ENCODE peak calls at places on chromosomes 13 and 19, in four cellular contexts. R is A549, W is GM12878, V is K562. U is an unnamed sample.

GRCh38 chr19:47429140-47429793 is 9.9 kb upstream of the MEIS3 start:
- DNase-seq in R (no peak), W (no peak), V (no peak), U (no peak)

GRCh38 chr19:55491546-55492360 is 3.5 kb downstream of the SSC5D start:
- DNase-seq in R (no peak), W (no peak), V (no peak), U (no peak)

GRCh38 chr13:41554180-41554579 is 96.8 kb downstream of the RGCC start:
- DNase-seq in R (no peak), W (no peak), V (no peak), U (no peak)

GRCh38 chr13:98896868-98897144 is 81.1 kb downstream of the DOCK9 start:
- DNase-seq in R (no peak), W (no peak), V (no peak), U (no peak)

GRCh38 chr19:15393963-15394362 is 14.4 kb upstream of the AKAP8 start:
- DNase-seq in R (no peak), W (no peak), V (no peak), U (no peak)

GRCh38 chr13:67934615-67935330 is 704.6 kb upstream of the PCDH9 start:
- DNase-seq in R (no peak), W (no peak), V (no peak), U (no peak)

GRCh38 chr19:48842744-48843162 is 6.5 kb upstream of the HSD17B14 start:
- DNase-seq in R (peak; percentile 71), W (no peak), V (peak; percentile 80), U (peak; percentile 80)

GRCh38 chr19:6297202-6297601 is 17.4 kb upstream of the MLLT1 start:
- DNase-seq in R (no peak), W (no peak), V (no peak), U (no peak)

GRCh38 chr19:38713227-38713649 is 31.0 kb downstream of the CAPN12 start:
- DNase-seq in R (no peak), W (no peak), V (no peak), U (no peak)

GRCh38 chr19:588758-589692 is 656 bp upstream of the HCN2 start:
- DNase-seq in R (peak; percentile 64), W (no peak), V (peak; percentile 52), U (peak; percentile 59)

GRCh38 chr19:873084-874019 is 13.9 kb downstream of the CFD start:
- DNase-seq in R (peak; percentile 87), W (peak; percentile 32), V (peak; percentile 86), U (peak; percentile 68)

GRCh38 chr19:49591731-49592485 is 926 bp downstream of the PRR12 start:
- DNase-seq in R (peak; percentile 87), W (no peak), V (peak; percentile 72), U (peak; percentile 62)

GRCh38 chr13:102395939-102396338 is 5.9 kb downstream of the FGF14 start:
- DNase-seq in R (no peak), W (no peak), V (no peak), U (no peak)

GRCh38 chr13:69683921-69684663 is 423.5 kb upstream of the ATXN8OS start:
- DNase-seq in R (no peak), W (no peak), V (peak; percentile 73), U (no peak)

GRCh38 chr13:97328222-97328790 is 105.7 kb upstream of the RAP2A start:
- DNase-seq in R (peak; percentile 23), W (no peak), V (no peak), U (no peak)

GRCh38 chr13:65710514-65710913 is 1519.6 kb downstream of the PCDH9 start:
- DNase-seq in R (no peak), W (no peak), V (no peak), U (no peak)

GRCh38 chr19:42081584-42082258 is 5.8 kb downstream of the ZNF574 start:
- DNase-seq in R (peak; percentile 82), W (no peak), V (peak; percentile 46), U (peak; percentile 57)

GRCh38 chr13:21060063-21060826 is 1.1 kb downstream of the LATS2 start:
- DNase-seq in R (peak; percentile 45), W (no peak), V (no peak), U (no peak)

GRCh38 chr13:98761126-98761978 is 8.9 kb upstream of the SLC15A1 start:
- DNase-seq in R (no peak), W (peak; percentile 11), V (no peak), U (no peak)

GRCh38 chr19:45186509-45187334 is 8.1 kb downstream of the BLOC1S3 start:
- DNase-seq in R (peak; percentile 43), W (no peak), V (no peak), U (no peak)

GRCh38 chr19:45184115-45184514 is 5.5 kb downstream of the BLOC1S3 start:
- DNase-seq in R (no peak), W (no peak), V (no peak), U (no peak)

GRCh38 chr19:45189971-45190370 is 11.4 kb downstream of the BLOC1S3 start:
- DNase-seq in R (no peak), W (no peak), V (no peak), U (no peak)

GRCh38 chr19:45191324-45191845 is 12.8 kb downstream of the BLOC1S3 start:
- DNase-seq in R (no peak), W (no peak), V (no peak), U (no peak)

GRCh38 chr19:45187421-45188100 is 9.0 kb downstream of the BLOC1S3 start:
- DNase-seq in R (no peak), W (no peak), V (peak; percentile 59), U (peak; percentile 67)
- TF ChIP-seq RCOR1 in R (no peak), W (no peak), V (no peak), U (no peak)

GRCh38 chr19:43476606-43477005 is 11.2 kb upstream of the LYPD3 start:
- DNase-seq in R (no peak), W (no peak), V (no peak), U (no peak)

GRCh38 chr19:43471091-43471490 is 5.7 kb upstream of the LYPD3 start:
- DNase-seq in R (no peak), W (no peak), V (no peak), U (no peak)

GRCh38 chr19:43474487-43474886 is 9.1 kb upstream of the LYPD3 start:
- DNase-seq in R (no peak), W (no peak), V (no peak), U (no peak)

GRCh38 chr19:43478323-43478722 is 12.9 kb upstream of the LYPD3 start:
- DNase-seq in R (no peak), W (no peak), V (no peak), U (no peak)

GRCh38 chr19:43474986-43475705 is 9.7 kb upstream of the LYPD3 start:
- DNase-seq in R (peak; percentile 96), W (no peak), V (peak; percentile 96), U (peak; percentile 99)
- TF ChIP-seq EP300 in R (no peak), W (no peak), V (peak; percentile 4), U (no peak)

DNA sequence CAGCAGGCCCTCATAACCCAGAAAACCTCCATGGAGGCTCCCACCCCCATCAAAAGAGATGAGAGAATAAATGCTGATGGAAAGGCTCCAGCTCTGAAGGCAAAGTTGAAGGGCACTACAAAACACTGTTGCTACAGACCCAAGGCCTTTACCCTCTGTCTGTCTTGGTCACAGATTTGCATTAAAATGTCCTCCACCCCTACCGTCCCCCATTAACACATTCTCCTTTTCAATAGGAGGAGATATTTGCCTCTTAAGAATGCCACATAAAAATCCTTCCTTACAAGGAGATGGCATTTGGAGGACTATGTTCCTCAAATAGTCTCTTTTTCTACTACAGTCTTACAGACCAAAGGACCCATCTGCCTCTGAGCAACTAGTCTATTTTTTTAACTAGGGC is 361.5 kb downstream of the ENOX1 start:
- DNase-seq in R (no peak), W (no peak), V (no peak), U (no peak)
- TF ChIP-seq RCOR1 in R (no peak), W (no peak), V (no peak), U (no peak)

GRCh38 chr19:17475541-17476115 is 5.3 kb downstream of the SLC27A1 start:
- DNase-seq in R (no peak), W (no peak), V (no peak), U (no peak)
- TF ChIP-seq EP300 in R (no peak), W (no peak), V (no peak), U (peak; percentile 21)

DNA sequence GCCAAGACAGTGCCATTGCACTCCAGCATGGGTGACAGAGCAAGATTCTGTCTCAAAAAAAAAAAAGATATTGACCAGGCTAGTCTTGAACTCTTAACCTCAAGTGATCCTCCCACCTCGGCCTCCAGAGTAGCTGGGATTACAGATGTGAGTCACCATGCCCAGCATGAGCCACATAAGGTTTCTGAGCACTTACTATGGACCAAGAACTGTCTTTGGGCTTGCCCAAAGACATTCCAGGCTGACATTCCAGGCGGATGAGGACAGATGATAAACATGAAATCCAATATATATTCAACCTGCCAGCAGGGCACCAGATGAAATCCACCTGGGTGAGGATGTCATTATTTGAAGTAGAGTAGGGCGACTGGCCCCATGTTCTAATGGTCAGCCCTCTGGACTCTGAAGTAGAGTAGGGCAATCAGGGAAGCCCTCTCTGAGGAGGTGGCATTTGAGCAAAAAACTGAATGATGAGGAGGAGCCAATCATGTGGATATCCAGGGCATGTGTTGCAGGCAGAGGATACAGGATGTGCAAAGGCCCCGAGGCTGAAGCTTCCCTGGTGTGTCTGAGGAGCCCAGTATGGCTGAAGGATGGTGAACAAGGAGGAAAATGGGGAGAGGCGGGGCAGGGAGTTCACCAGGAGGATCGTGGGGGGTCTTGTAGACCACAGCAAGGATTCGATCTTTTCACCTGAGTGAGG is 4.0 kb downstream of the C19orf38 start:
- DNase-seq in R (peak; percentile 79), W (no peak), V (no peak), U (no peak)
- TF ChIP-seq RCOR1 in R (no peak), W (no peak), V (no peak), U (no peak)

DNA sequence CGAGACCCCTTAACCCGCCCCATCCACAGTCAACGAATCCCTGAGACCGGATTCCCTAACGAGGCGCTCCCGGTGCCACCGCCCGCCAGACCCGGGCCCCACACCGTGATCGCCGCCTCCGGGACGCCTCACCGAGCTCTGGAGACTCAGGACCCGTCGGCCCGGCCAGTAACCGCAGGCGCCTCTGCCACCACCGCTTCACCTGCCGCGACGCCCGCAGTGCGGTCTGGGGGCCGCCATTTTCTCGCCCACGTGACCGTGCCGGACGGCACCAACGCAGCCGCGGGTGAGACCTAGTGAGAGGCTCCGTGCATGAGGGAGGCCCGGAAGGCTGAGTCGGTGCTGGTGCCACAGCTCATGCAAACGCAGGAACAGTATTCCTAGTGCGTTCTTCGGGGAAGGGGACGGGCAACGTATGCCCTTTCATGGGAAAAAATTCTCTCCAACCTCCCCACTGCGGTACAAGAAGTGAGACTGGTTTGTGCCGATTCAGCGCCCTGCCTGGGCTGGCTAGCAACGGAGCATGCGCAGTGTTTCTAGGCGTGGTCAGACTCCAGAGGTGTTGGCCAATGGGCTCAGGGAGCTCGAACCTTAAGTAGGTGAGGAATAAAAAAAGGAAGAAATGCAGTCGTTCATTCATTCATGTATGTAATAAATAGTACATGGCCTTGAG is at the start of gene DOHH:
- DNase-seq in R (peak; percentile 97), W (peak; percentile 97), V (peak; percentile 99), U (peak; percentile 96)
- TF ChIP-seq EP300 in R (no peak), W (peak; percentile 27), V (peak; percentile 19), U (peak; percentile 46)

U was measured in SK-N-SH.